ENCODE peak calls at places on chromosome 2, in ten cellular contexts. S, R, M, E, X, I, P, C, L and K are unnamed samples.

GRCh38 chr2:85800576-85800975 is 46.8 kb downstream of the ATOH8 start:
- DNase-seq in E (no peak), L (no peak), C (no peak), S (no peak), X (no peak), P (no peak), I (no peak), R (no peak), M (no peak), K (no peak)

GRCh38 chr2:233139875-233140585 is 79.9 kb downstream of the INPP5D start:
- DNase-seq in L (no peak), P (no peak), R (no peak), X (no peak), I (no peak), S (no peak), E (no peak), C (no peak), M (no peak), K (no peak)

GRCh38 chr2:20486571-20486970 is 39.7 kb downstream of the RHOB start:
- DNase-seq in X (no peak), M (no peak), L (no peak), C (no peak), E (no peak), I (no peak), S (no peak), R (no peak), P (no peak), K (no peak)

GRCh38 chr2:65354773-65355172 is 77.6 kb downstream of the SPRED2 start:
- DNase-seq in E (no peak), P (no peak), R (no peak), S (no peak), X (no peak), L (no peak), I (no peak), M (no peak), C (no peak), K (no peak)

GRCh38 chr2:21501344-21502027 is 377.7 kb downstream of the TDRD15 start:
- DNase-seq in C (peak; percentile 44), P (no peak), X (peak; percentile 10), S (no peak), M (no peak), L (no peak), I (no peak), R (no peak), E (no peak), K (no peak)

GRCh38 chr2:195535911-195536522 is 121.0 kb upstream of the SLC39A10 start:
- DNase-seq in S (no peak), I (peak; percentile 40), C (peak; percentile 71), L (peak; percentile 88), R (no peak), P (no peak), E (no peak), M (no peak), X (no peak), K (no peak)

GRCh38 chr2:79750321-79750720 is 237.5 kb downstream of the CTNNA2 start:
- DNase-seq in R (no peak), X (no peak), I (no peak), M (no peak), E (no peak), C (peak; percentile 44), L (no peak), P (no peak), S (no peak), K (no peak)

GRCh38 chr2:59389240-59389639 is 1148.1 kb upstream of the FANCL start:
- DNase-seq in M (peak; percentile 37), L (no peak), X (peak; percentile 52), I (no peak), C (no peak), S (peak; percentile 25), E (no peak), P (no peak), R (peak; percentile 0), K (peak; percentile 6)

GRCh38 chr2:85628658-85629057 is 12.7 kb downstream of the USP39 start:
- DNase-seq in S (no peak), E (no peak), R (no peak), X (peak; percentile 66), L (peak; percentile 14), C (no peak), I (no peak), M (no peak), P (no peak), K (no peak)

GRCh38 chr2:102112692-102113665 is 29.6 kb upstream of the IL1R1 start:
- DNase-seq in E (peak; percentile 87), C (no peak), X (no peak), I (no peak), M (peak; percentile 84), S (no peak), R (peak; percentile 53), P (no peak), L (no peak), K (peak; percentile 41)

GRCh38 chr2:131064589-131065232 is 28.5 kb downstream of the FAM168B start:
- DNase-seq in L (no peak), C (no peak), P (no peak), M (no peak), X (no peak), E (no peak), S (no peak), R (no peak), I (no peak), K (no peak)

GRCh38 chr2:231467613-231468525 is 3.6 kb upstream of the NCL start:
- DNase-seq in S (no peak), I (no peak), P (no peak), L (no peak), R (no peak), E (no peak), M (no peak), C (no peak), X (no peak), K (no peak)

GRCh38 chr2:127163922-127164321 is 56.2 kb downstream of the CYP27C1 start:
- DNase-seq in P (no peak), C (no peak), X (no peak), E (no peak), L (no peak), R (no peak), I (no peak), S (no peak), M (no peak), K (no peak)

GRCh38 chr2:49278561-49278960 is 124.2 kb upstream of the FSHR start:
- DNase-seq in M (no peak), E (no peak), S (no peak), P (no peak), I (no peak), L (no peak), X (no peak), R (no peak), C (no peak), K (no peak)

GRCh38 chr2:158912765-158913164 is 55.7 kb upstream of the TANC1 start:
- DNase-seq in S (no peak), I (no peak), P (no peak), M (no peak), X (no peak), R (no peak), E (no peak), L (no peak), C (no peak), K (no peak)

GRCh38 chr2:224357098-224357901 is 44.6 kb downstream of the FAM124B start:
- DNase-seq in C (no peak), L (peak; percentile 85), R (peak; percentile 74), M (peak; percentile 66), S (peak; percentile 62), E (peak; percentile 60), X (peak; percentile 76), I (peak; percentile 78), P (no peak), K (peak; percentile 79)

GRCh38 chr2:16871426-16871825 is 205.8 kb upstream of the CYRIA start:
- DNase-seq in E (no peak), L (no peak), P (no peak), X (no peak), R (no peak), S (no peak), I (no peak), M (no peak), C (no peak), K (no peak)

GRCh38 chr2:134946073-134946472 is 27.5 kb downstream of the CCNT2 start:
- DNase-seq in I (no peak), R (no peak), E (no peak), S (no peak), L (no peak), C (no peak), P (no peak), X (no peak), M (no peak), K (no peak)

GRCh38 chr2:23940262-23940975 is at the start of gene UBXN2A:
- DNase-seq in M (peak; percentile 81), R (peak; percentile 94), S (peak; percentile 78), X (peak; percentile 76), C (peak; percentile 91), L (peak; percentile 81), E (peak; percentile 77), P (peak; percentile 82), I (peak; percentile 89), K (peak; percentile 81)

GRCh38 chr2:238046871-238047270 is 13.9 kb upstream of the SCLY start:
- DNase-seq in S (peak; percentile 85), M (no peak), X (no peak), R (no peak), L (no peak), I (no peak), E (no peak), C (no peak), P (no peak), K (no peak)

GRCh38 chr2:85433511-85434089 is 15.1 kb downstream of the SH2D6 start:
- DNase-seq in X (peak; percentile 98), E (peak; percentile 96), R (peak; percentile 95), M (peak; percentile 90), P (peak; percentile 82), S (peak; percentile 91), L (no peak), I (no peak), C (peak; percentile 92), K (peak; percentile 95)

GRCh38 chr2:181891258-181891965 is at the start of gene ITPRID2:
- DNase-seq in X (peak; percentile 91), M (peak; percentile 93), L (peak; percentile 82), I (peak; percentile 92), C (peak; percentile 96), P (peak; percentile 90), S (peak; percentile 91), R (peak; percentile 97), E (peak; percentile 89), K (peak; percentile 94)

GRCh38 chr2:207996848-207997247 is 28.5 kb downstream of the PLEKHM3 start:
- DNase-seq in M (no peak), C (no peak), R (no peak), X (no peak), S (no peak), L (no peak), E (no peak), I (no peak), P (no peak), K (no peak)

GRCh38 chr2:233818639-233819621 is 35.4 kb downstream of the HJURP start:
- DNase-seq in I (no peak), M (no peak), C (no peak), X (no peak), E (no peak), P (no peak), R (no peak), S (no peak), L (no peak), K (no peak)